ENCODE peak calls at places on chromosomes 11 and 22, in eight cellular contexts. A, K, N, B, F, P, I and J are unnamed samples. For H3K4me1, the result is how much of the 10 kb centered on the place peaks cover.

GRCh38 chr11:133064152-133064877 is 468.0 kb downstream of the OPCML start:
- DNase-seq in A (peak), K (peak), N (peak), B (peak), F (peak), P (peak), I (peak), J (peak)

GRCh38 chr22:50016988-50017700 is 4.6 kb upstream of the IL17REL start:
- DNase-seq in A (peak), K (no peak), N (no peak), B (no peak), F (no peak), P (peak), I (no peak), J (no peak)

GRCh38 chr11:123561046-123561781 is 93.2 kb downstream of the SCN3B start:
- DNase-seq in A (peak), K (peak), N (no peak), B (no peak), F (no peak), P (peak), I (peak), J (no peak)

GRCh38 chr11:69398529-69399492 is 82.7 kb upstream of the LINC01488 start:
- DNase-seq in A (peak), K (no peak), N (no peak), B (no peak), F (peak), P (peak), I (peak), J (peak)

GRCh38 chr11:59195596-59195995 is 17.1 kb downstream of the MPEG1 start:
- DNase-seq in A (no peak), K (no peak), N (no peak), B (no peak), F (no peak), P (no peak), I (no peak), J (no peak)

GRCh38 chr22:22408731-22409696 is 99.5 kb downstream of the ZNF280B start:
- DNase-seq in A (peak), K (peak), N (no peak), B (no peak), F (peak), P (peak), I (peak), J (peak)

GRCh38 chr11:84390441-84391078 is 1104.4 kb upstream of the CCDC90B start:
- DNase-seq in A (peak), K (peak), N (no peak), B (no peak), F (no peak), P (peak), I (no peak), J (peak)

GRCh38 chr11:36073411-36074203 is 129.7 kb downstream of the LDLRAD3 start:
- DNase-seq in A (peak), K (no peak), N (no peak), B (peak), F (peak), P (peak), I (peak), J (peak)

GRCh38 chr22:43135565-43135964 is 7.6 kb downstream of the MCAT start:
- DNase-seq in A (no peak), K (no peak), N (no peak), B (no peak), F (no peak), P (no peak), I (no peak), J (no peak)

GRCh38 chr11:6022954-6023353 is 7.6 kb downstream of the OR56A1 start:
- DNase-seq in A (peak), K (no peak), N (no peak), B (peak), F (peak), P (peak), I (peak), J (peak)

GRCh38 chr11:44813401-44813800 is 86.6 kb downstream of the TSPAN18 start:
- DNase-seq in A (no peak), K (no peak), N (no peak), B (no peak), F (no peak), P (no peak), I (no peak), J (no peak)

GRCh38 chr22:32722441-32722840 is 79.1 kb upstream of the TIMP3 start:
- DNase-seq in A (no peak), K (no peak), N (no peak), B (no peak), F (no peak), P (no peak), I (no peak), J (no peak)

GRCh38 chr11:3638513-3638912 is 3.3 kb downstream of the ART5 start:
- DNase-seq in A (no peak), K (no peak), N (no peak), B (no peak), F (no peak), P (no peak), I (no peak), J (no peak)

GRCh38 chr11:36129955-36130354 is 159.3 kb downstream of the COMMD9 start:
- DNase-seq in A (no peak), K (no peak), N (no peak), B (no peak), F (no peak), P (no peak), I (no peak), J (no peak)

GRCh38 chr11:36033082-36033751 is 89.4 kb downstream of the LDLRAD3 start:
- DNase-seq in A (no peak), K (peak), N (peak), B (no peak), F (peak), P (no peak), I (peak), J (no peak)

DNA sequence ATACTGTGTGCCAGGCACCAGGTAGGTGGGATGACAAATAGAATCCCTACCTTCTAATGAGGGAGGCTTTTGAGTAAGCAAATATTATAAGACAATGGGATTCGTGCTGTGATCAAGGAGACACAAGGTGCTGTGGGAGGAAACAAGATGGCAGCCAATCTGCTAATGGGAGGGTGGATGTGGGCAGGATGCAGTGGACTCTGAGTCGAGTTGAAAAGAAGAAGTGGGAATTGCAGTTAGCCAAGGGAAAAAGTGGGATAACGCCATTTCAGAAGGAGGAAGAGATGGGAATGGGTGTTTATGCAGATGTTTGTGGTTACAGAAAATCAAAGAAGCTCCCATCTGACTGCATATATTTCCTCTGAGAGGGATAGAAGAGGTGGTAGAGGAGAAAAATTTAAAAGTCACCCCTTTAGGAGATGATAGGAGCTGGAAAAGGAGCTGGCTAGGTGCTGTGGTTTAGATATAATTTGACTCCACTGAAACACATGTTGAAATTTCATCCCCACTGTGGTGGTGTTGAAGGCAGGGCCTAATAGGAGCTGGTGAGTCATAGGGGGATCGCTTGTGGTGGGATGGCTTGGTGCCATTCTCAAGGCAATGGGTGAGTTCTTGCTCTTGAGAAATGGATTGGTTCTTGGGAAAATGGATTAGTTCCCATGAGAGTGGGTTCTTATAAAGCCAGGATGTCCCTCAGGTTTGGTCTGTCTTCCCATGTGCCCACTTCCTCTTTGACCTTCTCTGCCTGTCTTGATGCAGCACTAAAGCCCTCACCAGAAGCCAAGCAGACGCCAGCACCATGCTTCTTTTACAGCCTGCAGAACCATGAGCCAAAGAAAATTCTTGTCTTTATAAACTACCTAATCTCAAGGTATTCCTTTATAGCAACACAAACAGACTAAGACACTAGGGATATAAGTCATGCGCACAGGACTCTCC is 30.0 kb upstream of the POU2AF1 start:
- DNase-seq in A (peak), K (no peak), N (no peak), B (no peak), F (peak), P (no peak), I (peak), J (peak)
- H3K4me1 ChIP-seq in A (under half), K (under half), N (under half), B (under half), F (under half), P (under half), I (under half), J (under half)

GRCh38 chr11:67022961-67023956 is at the start of gene SYT12:
- DNase-seq in A (peak), K (no peak), N (no peak), B (no peak), F (no peak), P (peak), I (no peak), J (no peak)
- H2AFZ ChIP-seq in A (no peak), K (no peak), N (no peak), B (no peak), F (no peak), P (no peak), I (peak), J (peak)

GRCh38 chr11:34905666-34906065 is 10.5 kb downstream of the APIP start:
- DNase-seq in A (no peak), K (no peak), N (no peak), B (no peak), F (no peak), P (no peak), I (no peak), J (no peak)
- H3K4me1 ChIP-seq in A (under half), K (under half), N (under half), B (under half), F (under half), P (under half), I (under half), J (under half)

GRCh38 chr11:16923987-16924386 is 90.2 kb downstream of the PLEKHA7 start:
- DNase-seq in A (no peak), K (no peak), N (no peak), B (no peak), F (no peak), P (peak), I (no peak), J (no peak)

GRCh38 chr11:16924826-16925494 is 89.3 kb downstream of the PLEKHA7 start:
- DNase-seq in A (peak), K (peak), N (no peak), B (no peak), F (no peak), P (peak), I (no peak), J (peak)

GRCh38 chr11:16926868-16927267 is 87.3 kb downstream of the PLEKHA7 start:
- DNase-seq in A (no peak), K (no peak), N (no peak), B (no peak), F (no peak), P (no peak), I (no peak), J (no peak)

GRCh38 chr11:16925495-16926065 is 88.6 kb downstream of the PLEKHA7 start:
- DNase-seq in A (peak), K (peak), N (peak), B (peak), F (peak), P (peak), I (no peak), J (peak)

DNA sequence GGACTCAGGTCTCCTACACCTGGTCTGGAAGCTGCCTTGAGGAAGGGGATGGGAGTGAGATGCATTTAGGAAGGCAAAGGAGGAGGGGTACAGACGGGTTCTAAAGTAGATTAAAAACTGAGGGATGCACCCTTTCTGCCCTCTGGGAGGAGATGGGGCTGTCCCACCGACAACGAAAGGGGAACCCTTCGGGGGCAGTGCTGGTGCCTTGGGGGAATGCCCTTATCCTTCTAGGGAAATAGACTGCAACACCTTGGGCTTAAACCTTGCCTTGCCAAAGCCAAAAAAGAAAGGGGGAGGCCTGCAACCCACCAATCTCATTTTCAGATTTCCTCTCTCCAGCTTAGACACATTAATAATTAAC is 89.8 kb downstream of the PLEKHA7 start:
- DNase-seq in A (no peak), K (no peak), N (no peak), B (no peak), F (no peak), P (no peak), I (no peak), J (no peak)
- H2AFZ ChIP-seq in A (no peak), K (no peak), N (no peak), B (no peak), F (no peak), P (no peak), I (no peak), J (peak)

GRCh38 chr11:16981651-16982194 is 32.5 kb downstream of the PLEKHA7 start:
- DNase-seq in A (peak), K (peak), N (peak), B (no peak), F (peak), P (peak), I (peak), J (peak)
- H3K4me1 ChIP-seq in A (under half), K (under half), N (under half), B (under half), F (under half), P (half or more), I (under half), J (under half)

DNA sequence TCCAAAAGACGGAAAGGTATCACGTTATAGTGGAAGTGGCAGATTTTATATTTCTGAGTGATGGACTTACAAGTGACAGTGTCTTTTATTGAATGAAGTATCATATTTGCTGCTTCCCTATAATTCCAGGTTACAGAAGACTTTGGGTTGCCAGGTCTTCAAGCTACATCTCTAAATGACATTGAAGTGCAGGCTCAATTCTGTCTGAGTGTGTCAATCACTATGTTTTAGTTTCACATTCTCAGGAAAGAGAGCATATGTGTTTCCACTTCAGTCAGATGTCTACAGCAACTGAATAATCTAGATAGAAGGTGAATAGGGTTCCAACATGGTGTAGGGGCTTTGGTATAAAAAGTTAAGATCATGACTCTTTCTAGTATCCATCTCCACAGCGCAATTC is 492.7 kb upstream of the API5 start:
- DNase-seq in A (no peak), K (no peak), N (no peak), B (no peak), F (no peak), P (no peak), I (no peak), J (no peak)
- H2AFZ ChIP-seq in A (no peak), K (no peak), N (no peak), B (no peak), F (no peak), P (no peak), I (no peak), J (no peak)

GRCh38 chr22:30204742-30205111 is 41.8 kb downstream of the LIF start:
- DNase-seq in A (peak), K (no peak), N (no peak), B (no peak), F (peak), P (peak), I (peak), J (peak)
- H3K4me1 ChIP-seq in A (under half), K (under half), N (under half), B (under half), F (under half), P (half or more), I (half or more), J (half or more)

GRCh38 chr11:12845739-12846358 is 163.3 kb upstream of the RASSF10 start:
- DNase-seq in A (peak), K (no peak), N (no peak), B (peak), F (peak), P (peak), I (peak), J (no peak)
- H2AFZ ChIP-seq in A (no peak), K (no peak), N (no peak), B (no peak), F (no peak), P (no peak), I (no peak), J (no peak)

DNA sequence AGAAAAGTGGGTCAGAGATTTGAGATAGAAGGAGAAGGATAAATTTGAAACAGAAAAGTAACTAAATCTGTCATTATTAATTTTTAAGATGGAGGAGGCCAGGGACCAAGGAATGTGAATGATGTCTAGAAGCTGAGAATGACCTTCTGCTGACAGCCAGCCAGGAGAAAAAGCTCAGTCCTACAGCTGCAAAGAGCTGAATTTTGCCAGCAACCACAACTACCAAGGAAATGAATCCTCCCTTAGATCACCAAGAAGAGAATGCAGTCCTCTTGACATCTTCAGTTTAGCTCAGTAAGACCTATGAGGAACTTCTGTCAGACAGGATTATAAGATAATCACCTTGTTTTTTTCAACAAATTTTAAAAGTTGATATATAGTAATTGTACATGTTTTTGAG is 538.2 kb downstream of the LRRC4C start:
- DNase-seq in A (peak), K (no peak), N (no peak), B (no peak), F (no peak), P (no peak), I (no peak), J (no peak)
- H3K4me1 ChIP-seq in A (under half), K (under half), N (under half), B (under half), F (under half), P (under half), I (under half), J (under half)